ENCODE peak calls at places on chromosomes 5 and 9, in four cellular contexts. One of them, this sample, is unnamed.

GRCh38 chr9:70868661-70869652 is 252.5 kb downstream of the TRPM3 start:
- DNase-seq in right atrium auricular region: peak
- DNase-seq in cardiac fibroblast: peak
- DNase-seq in tibial nerve: no peak
- DNase-seq in this sample: no peak

GRCh38 chr5:60945760-60946253 is 802 bp downstream of the NDUFAF2 start:
- DNase-seq in tibial nerve: peak
- DNase-seq in right atrium auricular region: no peak
- DNase-seq in cardiac fibroblast: peak
- DNase-seq in this sample: peak

GRCh38 chr9:136255166-136255538 is 9.5 kb upstream of the QSOX2 start:
- DNase-seq in cardiac fibroblast: peak
- DNase-seq in right atrium auricular region: no peak
- DNase-seq in tibial nerve: no peak
- DNase-seq in this sample: peak

GRCh38 chr5:136159457-136159856 is 26.8 kb downstream of the SMAD5 start:
- DNase-seq in cardiac fibroblast: peak
- DNase-seq in right atrium auricular region: no peak
- DNase-seq in tibial nerve: no peak
- DNase-seq in this sample: no peak

GRCh38 chr5:81762853-81763252 is 12.0 kb upstream of the SSBP2 start:
- DNase-seq in tibial nerve: no peak
- DNase-seq in cardiac fibroblast: no peak
- DNase-seq in right atrium auricular region: no peak
- DNase-seq in this sample: no peak

GRCh38 chr9:123724211-123724831 is 205.6 kb downstream of the DENND1A start:
- DNase-seq in cardiac fibroblast: peak
- DNase-seq in right atrium auricular region: no peak
- DNase-seq in tibial nerve: no peak
- DNase-seq in this sample: peak

GRCh38 chr9:123717581-123717980 is 212.3 kb downstream of the DENND1A start:
- DNase-seq in cardiac fibroblast: no peak
- DNase-seq in right atrium auricular region: no peak
- DNase-seq in tibial nerve: no peak
- DNase-seq in this sample: no peak

GRCh38 chr5:55052383-55052931 is 28.4 kb downstream of the GZMK start:
- DNase-seq in right atrium auricular region: no peak
- DNase-seq in tibial nerve: no peak
- DNase-seq in cardiac fibroblast: peak
- DNase-seq in this sample: peak

GRCh38 chr5:170720179-170720578 is 63.3 kb upstream of the GABRP start:
- DNase-seq in right atrium auricular region: no peak
- DNase-seq in cardiac fibroblast: no peak
- DNase-seq in tibial nerve: no peak
- DNase-seq in this sample: no peak

GRCh38 chr5:141363952-141364660 is at the start of gene PCDHGA5:
- DNase-seq in tibial nerve: no peak
- DNase-seq in cardiac fibroblast: peak
- DNase-seq in right atrium auricular region: no peak
- DNase-seq in this sample: no peak

GRCh38 chr9:40927851-40928802 is 200.4 kb downstream of the FOXD4L6 start:
- DNase-seq in right atrium auricular region: peak
- DNase-seq in cardiac fibroblast: no peak
- DNase-seq in tibial nerve: no peak
- DNase-seq in this sample: no peak

GRCh38 chr5:132262882-132263547 is 5.5 kb downstream of the PDLIM4 start:
- DNase-seq in cardiac fibroblast: no peak
- DNase-seq in right atrium auricular region: peak
- DNase-seq in tibial nerve: peak
- DNase-seq in this sample: no peak

GRCh38 chr9:123469231-123469630 is 113.2 kb downstream of the CRB2 start:
- DNase-seq in tibial nerve: no peak
- DNase-seq in right atrium auricular region: no peak
- DNase-seq in cardiac fibroblast: no peak
- DNase-seq in this sample: no peak

GRCh38 chr5:151157426-151158286 is at the start of gene ANXA6:
- DNase-seq in right atrium auricular region: peak
- DNase-seq in cardiac fibroblast: peak
- DNase-seq in tibial nerve: peak
- DNase-seq in this sample: peak

GRCh38 chr5:178285399-178286225 is 53.0 kb upstream of the PHYKPL start:
- DNase-seq in right atrium auricular region: no peak
- DNase-seq in tibial nerve: no peak
- DNase-seq in cardiac fibroblast: no peak
- DNase-seq in this sample: no peak

GRCh38 chr5:102765350-102765749 is 10.2 kb downstream of the PAM start:
- DNase-seq in tibial nerve: no peak
- DNase-seq in cardiac fibroblast: no peak
- DNase-seq in right atrium auricular region: no peak
- DNase-seq in this sample: no peak

GRCh38 chr5:153425914-153426313 is 64.6 kb upstream of the GRIA1 start:
- DNase-seq in cardiac fibroblast: peak
- DNase-seq in right atrium auricular region: no peak
- DNase-seq in tibial nerve: no peak
- DNase-seq in this sample: peak

GRCh38 chr5:142816577-142816976 is 46.4 kb downstream of the ARHGAP26 start:
- DNase-seq in right atrium auricular region: no peak
- DNase-seq in cardiac fibroblast: peak
- DNase-seq in tibial nerve: peak
- DNase-seq in this sample: peak

GRCh38 chr9:76249309-76249708 is 144.9 kb downstream of the RFK start:
- DNase-seq in right atrium auricular region: no peak
- DNase-seq in cardiac fibroblast: no peak
- DNase-seq in tibial nerve: no peak
- DNase-seq in this sample: no peak

GRCh38 chr5:74682636-74683035 is 2.4 kb upstream of the HEXB start:
- DNase-seq in cardiac fibroblast: no peak
- DNase-seq in right atrium auricular region: no peak
- DNase-seq in tibial nerve: no peak
- DNase-seq in this sample: peak

GRCh38 chr9:133769511-133770075 is 31.4 kb upstream of the SARDH start:
- DNase-seq in cardiac fibroblast: no peak
- DNase-seq in right atrium auricular region: no peak
- DNase-seq in tibial nerve: no peak
- DNase-seq in this sample: no peak

GRCh38 chr5:138869763-138870500 is 5.2 kb downstream of the LRRTM2 start:
- DNase-seq in right atrium auricular region: no peak
- DNase-seq in tibial nerve: no peak
- DNase-seq in cardiac fibroblast: peak
- DNase-seq in this sample: peak

GRCh38 chr5:1406681-1407640 is 38.3 kb downstream of the SLC6A3 start:
- DNase-seq in tibial nerve: no peak
- DNase-seq in right atrium auricular region: no peak
- DNase-seq in cardiac fibroblast: no peak
- DNase-seq in this sample: no peak

GRCh38 chr9:108994695-108995094 is 18.6 kb downstream of the CTNNAL1 start:
- DNase-seq in right atrium auricular region: peak
- DNase-seq in tibial nerve: no peak
- DNase-seq in cardiac fibroblast: peak
- DNase-seq in this sample: peak

GRCh38 chr9:36584626-36585460 is 12.1 kb downstream of the MELK start:
- DNase-seq in cardiac fibroblast: peak
- DNase-seq in right atrium auricular region: no peak
- DNase-seq in tibial nerve: no peak
- DNase-seq in this sample: peak

DNA sequence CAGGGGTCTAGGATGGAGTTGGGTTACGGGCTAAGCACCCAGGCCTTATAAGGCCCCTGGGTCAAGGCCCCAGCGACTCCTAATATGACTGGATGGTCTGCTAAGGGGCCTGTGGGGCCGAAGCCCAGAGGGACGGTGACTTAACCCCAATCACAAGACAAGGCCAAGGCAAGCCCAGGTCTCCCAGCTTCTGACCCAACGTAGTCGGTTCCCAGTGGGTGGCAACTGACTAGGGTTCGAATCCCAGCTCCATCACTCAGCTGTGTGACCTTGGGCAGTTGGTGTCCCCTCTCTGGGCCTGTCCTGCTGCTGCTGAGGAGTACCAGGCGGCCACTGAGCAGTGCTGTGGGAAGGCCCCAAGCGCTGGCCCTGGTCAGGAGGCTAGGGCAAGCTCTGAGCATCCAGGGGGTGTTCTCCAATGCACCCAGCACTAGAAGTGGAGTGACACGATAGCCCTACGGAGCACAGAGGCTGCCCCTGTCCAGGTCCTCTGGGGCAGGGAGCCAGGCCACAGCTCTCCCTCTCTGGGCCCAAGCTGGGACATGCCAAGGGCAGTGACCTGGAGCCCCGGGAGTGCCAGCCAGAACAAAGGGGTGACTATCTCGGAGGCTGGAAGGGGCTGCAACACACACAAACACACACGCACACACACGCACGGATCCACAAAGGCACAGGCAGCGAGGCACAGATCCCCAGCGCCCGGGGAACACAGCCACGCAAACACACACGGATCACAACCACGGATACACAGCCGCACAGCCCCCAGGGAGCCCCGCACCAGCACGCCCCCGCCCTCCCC is 512 bp downstream of the AK1 start:
- DNase-seq in tibial nerve: no peak
- DNase-seq in cardiac fibroblast: no peak
- DNase-seq in right atrium auricular region: no peak
- DNase-seq in this sample: no peak
- H3K4me3 ChIP-seq in tibial nerve: peak
- H3K4me3 ChIP-seq in cardiac fibroblast: peak
- H3K4me3 ChIP-seq in right atrium auricular region: peak
- H3K4me3 ChIP-seq in this sample: peak

DNA sequence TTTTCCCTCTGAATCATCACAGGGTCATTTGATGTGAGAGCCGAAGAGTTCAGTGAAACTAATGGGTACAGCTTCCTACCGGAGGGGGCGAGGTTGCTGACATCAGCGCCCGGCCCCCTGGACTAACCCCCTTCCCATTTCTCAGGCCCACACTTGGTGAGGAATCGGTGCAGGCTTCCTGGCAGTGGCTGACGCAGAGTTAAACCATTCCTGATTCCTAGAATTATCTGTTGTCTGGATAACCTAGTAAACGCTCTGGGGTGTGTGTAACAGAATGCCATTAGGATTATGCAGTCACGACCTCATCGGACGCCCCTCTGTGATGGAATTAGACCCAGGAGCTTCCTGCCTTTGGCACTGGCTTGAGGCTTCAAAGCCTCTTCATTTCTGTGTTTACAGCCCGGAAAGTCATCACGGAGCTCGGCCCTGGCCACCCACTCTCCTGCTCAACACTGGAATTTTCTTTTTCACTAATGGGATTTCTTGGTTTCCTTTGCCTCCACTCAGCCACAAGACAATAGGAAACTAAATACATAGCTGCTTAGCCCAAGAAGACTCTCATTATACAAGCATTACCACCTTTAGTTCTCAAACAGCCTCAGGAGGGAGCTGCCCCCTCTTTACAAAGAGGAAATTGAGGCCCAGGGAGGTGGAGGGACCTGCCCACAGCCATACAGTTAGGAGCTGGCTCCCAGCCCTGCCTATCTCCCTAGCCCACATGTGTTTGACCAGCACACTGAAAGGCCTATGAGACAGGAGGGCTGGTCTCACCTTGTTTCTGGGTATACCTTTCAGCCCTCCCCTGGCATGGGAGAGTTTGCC is 61.3 kb upstream of the RPL26L1 start:
- DNase-seq in right atrium auricular region: no peak
- DNase-seq in cardiac fibroblast: peak
- DNase-seq in tibial nerve: no peak
- DNase-seq in this sample: no peak
- H3K4me3 ChIP-seq in right atrium auricular region: no peak
- H3K4me3 ChIP-seq in cardiac fibroblast: peak
- H3K4me3 ChIP-seq in tibial nerve: peak
- H3K4me3 ChIP-seq in this sample: no peak

DNA sequence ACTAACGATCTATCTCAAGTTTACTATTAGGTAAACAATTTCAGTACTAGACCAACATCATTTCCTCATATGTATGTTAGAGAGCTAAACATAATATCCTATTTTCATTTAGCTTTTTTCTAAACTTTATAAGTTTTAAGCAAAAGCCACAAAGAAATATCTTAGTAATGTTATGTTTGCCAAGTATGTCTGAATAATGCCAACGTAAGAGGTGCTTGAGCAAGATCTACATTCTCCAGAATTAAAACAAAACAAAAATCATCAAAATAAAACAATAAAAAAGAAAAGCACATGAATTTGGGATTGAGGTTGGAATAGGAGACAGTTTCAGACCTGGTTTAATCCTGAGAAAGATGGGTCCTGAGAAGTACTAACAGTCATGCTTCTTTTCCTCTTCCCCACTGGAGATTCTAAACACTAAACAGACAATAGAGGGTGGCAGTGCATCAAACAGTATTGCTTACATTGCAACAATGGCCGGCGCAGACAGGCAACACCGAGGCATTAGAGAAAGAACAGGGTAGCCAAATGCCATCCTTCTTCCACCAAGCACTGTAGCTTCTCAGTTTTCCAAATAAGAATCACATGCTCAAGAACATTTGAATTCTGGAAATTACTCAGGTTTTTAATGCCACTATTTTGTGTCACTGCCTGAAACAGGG is 33.6 kb downstream of the CSNK1A1 start:
- DNase-seq in cardiac fibroblast: peak
- DNase-seq in right atrium auricular region: no peak
- DNase-seq in tibial nerve: no peak
- DNase-seq in this sample: peak
- H3K4me3 ChIP-seq in cardiac fibroblast: no peak
- H3K4me3 ChIP-seq in right atrium auricular region: no peak
- H3K4me3 ChIP-seq in tibial nerve: no peak
- H3K4me3 ChIP-seq in this sample: no peak

GRCh38 chr9:34520096-34520495 is 2.7 kb downstream of the ENHO start:
- DNase-seq in tibial nerve: no peak
- DNase-seq in cardiac fibroblast: no peak
- DNase-seq in right atrium auricular region: no peak
- DNase-seq in this sample: no peak

GRCh38 chr9:34522091-34522887 is 501 bp downstream of the ENHO start:
- DNase-seq in right atrium auricular region: peak
- DNase-seq in cardiac fibroblast: no peak
- DNase-seq in tibial nerve: no peak
- DNase-seq in this sample: no peak

GRCh38 chr9:34520505-34521385 is 2.0 kb downstream of the ENHO start:
- DNase-seq in right atrium auricular region: no peak
- DNase-seq in tibial nerve: no peak
- DNase-seq in cardiac fibroblast: no peak
- DNase-seq in this sample: no peak

GRCh38 chr9:34522971-34523797 is at the start of gene ENHO:
- DNase-seq in tibial nerve: peak
- DNase-seq in cardiac fibroblast: peak
- DNase-seq in right atrium auricular region: peak
- DNase-seq in this sample: peak

DNA sequence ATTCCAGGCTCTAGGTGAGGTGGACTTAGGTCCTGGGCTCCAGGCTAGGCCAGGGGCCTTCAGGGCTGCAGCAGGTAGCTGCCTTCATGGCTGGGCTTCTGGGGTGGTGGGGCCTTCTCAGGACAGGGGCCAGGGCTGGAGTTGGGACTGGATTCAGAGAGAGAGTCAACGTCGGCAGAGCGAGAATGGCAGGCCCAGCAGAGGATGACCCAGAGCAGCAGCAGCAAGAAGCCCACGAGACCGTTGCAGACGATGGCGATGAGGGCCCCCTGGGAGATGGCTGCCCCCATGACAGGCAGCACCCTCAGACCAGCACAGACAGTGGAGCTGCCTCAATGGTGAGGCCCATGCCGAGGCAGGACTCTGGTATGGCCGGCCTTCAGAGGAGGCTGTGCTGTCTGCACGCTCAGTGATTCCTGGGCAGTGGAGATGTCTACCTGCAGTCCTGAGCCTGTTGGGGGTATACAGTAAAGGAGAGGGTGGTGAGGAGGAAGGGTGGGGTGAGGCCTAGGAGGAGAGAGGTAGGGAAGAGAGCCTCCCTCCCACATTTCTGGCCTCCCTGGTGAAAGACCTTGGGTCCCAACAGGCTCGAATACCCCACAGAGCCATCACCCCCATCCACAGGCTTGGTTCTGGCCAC is 1.3 kb downstream of the ENHO start:
- DNase-seq in right atrium auricular region: no peak
- DNase-seq in tibial nerve: no peak
- DNase-seq in cardiac fibroblast: no peak
- DNase-seq in this sample: no peak
- H3K4me3 ChIP-seq in right atrium auricular region: no peak
- H3K4me3 ChIP-seq in tibial nerve: no peak
- H3K4me3 ChIP-seq in cardiac fibroblast: no peak
- H3K4me3 ChIP-seq in this sample: no peak

This sample was measured in epithelial cell of esophagus.